ENCODE peak calls at places on chromosome 9, in nine cellular contexts. T is hippocampal formation, J is adrenal gland, D is AG09309, Q is GM20000, E is mesenchymal stem cell, O is sciatic nerve, C is GM12892, Y is activated T-cell treated with anti-CD3 and anti-CD28 coated beads for 48 hours. L is an unnamed sample.

GRCh38 chr9:135021393-135021789 is 66.1 kb upstream of the OLFM1 start:
- DNase-seq in T (no peak), J (no peak), D (no peak), Q (no peak), E (no peak), O (no peak), C (no peak), Y (no peak), L (no peak)

GRCh38 chr9:21810388-21810787 is 8.0 kb downstream of the MTAP start:
- DNase-seq in T (no peak), J (no peak), D (no peak), Q (no peak), E (no peak), O (no peak), C (no peak), Y (no peak), L (no peak)

GRCh38 chr9:129283290-129283691 is 105.2 kb upstream of the IER5L start:
- DNase-seq in T (no peak), J (peak), D (no peak), Q (no peak), E (no peak), O (peak), C (no peak), Y (no peak), L (no peak)

GRCh38 chr9:36966371-36967097 is 67.5 kb downstream of the PAX5 start:
- DNase-seq in T (no peak), J (no peak), D (no peak), Q (no peak), E (no peak), O (peak), C (no peak), Y (no peak), L (no peak)

GRCh38 chr9:36924071-36924470 is 110.0 kb downstream of the PAX5 start:
- DNase-seq in T (no peak), J (no peak), D (peak), Q (no peak), E (peak), O (no peak), C (no peak), Y (no peak), L (no peak)

GRCh38 chr9:4588721-4589120 is 73.4 kb upstream of the PLPP6 start:
- DNase-seq in T (no peak), J (no peak), D (no peak), Q (no peak), E (no peak), O (no peak), C (no peak), Y (no peak), L (no peak)

GRCh38 chr9:107612136-107612535 is 122.6 kb upstream of the KLF4 start:
- DNase-seq in T (peak), J (peak), D (no peak), Q (no peak), E (no peak), O (peak), C (no peak), Y (no peak), L (no peak)

GRCh38 chr9:34254141-34254913 is 74.7 kb downstream of the KIF24 start:
- DNase-seq in T (no peak), J (peak), D (peak), Q (no peak), E (peak), O (no peak), C (no peak), Y (no peak), L (no peak)